ENCODE peak calls at places on chromosome 18, in nine cellular contexts. Y, J, W, D, F, N, T, A and K are unnamed samples.

GRCh38 chr18:6056171-6056932 is 161.0 kb upstream of the TMEM200C start:
- DNase-seq in Y (peak; percentile 69), J (no peak), W (peak; percentile 25), D (peak; percentile 57), F (no peak), N (no peak), T (no peak), A (no peak), K (no peak)

GRCh38 chr18:6487968-6488367 is 73.3 kb upstream of the L3MBTL4 start:
- DNase-seq in Y (no peak), J (no peak), W (no peak), D (no peak), F (no peak), N (no peak), T (no peak), A (no peak), K (no peak)

GRCh38 chr18:13558132-13558531 is 168.2 kb downstream of the FAM210A start:
- DNase-seq in Y (peak; percentile 17), J (peak; percentile 72), W (peak; percentile 67), D (peak; percentile 52), F (no peak), N (no peak), T (no peak), A (peak; percentile 73), K (peak; percentile 31)

GRCh38 chr18:4125246-4125938 is 329.7 kb downstream of the DLGAP1 start:
- DNase-seq in Y (peak; percentile 47), J (peak; percentile 58), W (peak; percentile 40), D (no peak), F (no peak), N (no peak), T (no peak), A (no peak), K (no peak)

GRCh38 chr18:8443505-8443904 is 165.7 kb upstream of the RAB12 start:
- DNase-seq in Y (no peak), J (no peak), W (no peak), D (no peak), F (no peak), N (no peak), T (no peak), A (no peak), K (no peak)

GRCh38 chr18:8937112-8937641 is 165.3 kb upstream of the NDUFV2 start:
- DNase-seq in Y (peak; percentile 56), J (no peak), W (no peak), D (no peak), F (no peak), N (no peak), T (no peak), A (no peak), K (no peak)

GRCh38 chr18:66749030-66749429 is 145.1 kb upstream of the CDH19 start:
- DNase-seq in Y (peak; percentile 15), J (no peak), W (peak; percentile 34), D (peak; percentile 1), F (no peak), N (no peak), T (no peak), A (no peak), K (no peak)

GRCh38 chr18:59954746-59955145 is 55.0 kb downstream of the PMAIP1 start:
- DNase-seq in Y (peak; percentile 70), J (no peak), W (no peak), D (peak; percentile 15), F (no peak), N (no peak), T (no peak), A (no peak), K (peak; percentile 84)

GRCh38 chr18:50218432-50219197 is 23.7 kb upstream of the MYO5B start:
- DNase-seq in Y (peak; percentile 10), J (no peak), W (peak; percentile 53), D (peak; percentile 45), F (no peak), N (no peak), T (no peak), A (no peak), K (peak; percentile 33)

GRCh38 chr18:27652480-27653121 is 467.5 kb upstream of the CHST9 start:
- DNase-seq in Y (no peak), J (no peak), W (no peak), D (no peak), F (no peak), N (no peak), T (no peak), A (no peak), K (no peak)

GRCh38 chr18:41858761-41859555 is 96.1 kb upstream of the PIK3C3 start:
- DNase-seq in Y (no peak), J (no peak), W (no peak), D (no peak), F (no peak), N (no peak), T (no peak), A (no peak), K (no peak)

GRCh38 chr18:45373286-45373880 is 241.9 kb upstream of the SLC14A2 start:
- DNase-seq in Y (no peak), J (no peak), W (no peak), D (no peak), F (no peak), N (no peak), T (no peak), A (no peak), K (no peak)

GRCh38 chr18:10088734-10089133 is 174.9 kb downstream of the VAPA start:
- DNase-seq in Y (no peak), J (no peak), W (no peak), D (no peak), F (no peak), N (no peak), T (no peak), A (no peak), K (no peak)

GRCh38 chr18:37409870-37410269 is 155.7 kb downstream of the CELF4 start:
- DNase-seq in Y (no peak), J (no peak), W (no peak), D (no peak), F (no peak), N (no peak), T (no peak), A (no peak), K (no peak)

GRCh38 chr18:45611943-45612342 is 3.3 kb upstream of the SLC14A2 start:
- DNase-seq in Y (no peak), J (no peak), W (no peak), D (no peak), F (no peak), N (no peak), T (no peak), A (no peak), K (no peak)

GRCh38 chr18:48775372-48776160 is 175.2 kb downstream of the SMAD7 start:
- DNase-seq in Y (no peak), J (no peak), W (no peak), D (no peak), F (no peak), N (no peak), T (no peak), A (no peak), K (no peak)

GRCh38 chr18:1806884-1807615 is 764.3 kb downstream of the METTL4 start:
- DNase-seq in Y (no peak), J (no peak), W (peak; percentile 16), D (no peak), F (no peak), N (no peak), T (no peak), A (no peak), K (no peak)

GRCh38 chr18:70044626-70045025 is 97.0 kb upstream of the CD226 start:
- DNase-seq in Y (peak; percentile 99), J (no peak), W (no peak), D (no peak), F (no peak), N (no peak), T (no peak), A (no peak), K (peak; percentile 37)
- H3K27ac ChIP-seq in Y (peak overlapping the region; percentile 88), J (no peak overlapping the region), W (no peak overlapping the region), D (no peak overlapping the region), F (no peak overlapping the region), N (no peak overlapping the region), T (no peak overlapping the region), A (no peak overlapping the region), K (no peak overlapping the region)

DNA sequence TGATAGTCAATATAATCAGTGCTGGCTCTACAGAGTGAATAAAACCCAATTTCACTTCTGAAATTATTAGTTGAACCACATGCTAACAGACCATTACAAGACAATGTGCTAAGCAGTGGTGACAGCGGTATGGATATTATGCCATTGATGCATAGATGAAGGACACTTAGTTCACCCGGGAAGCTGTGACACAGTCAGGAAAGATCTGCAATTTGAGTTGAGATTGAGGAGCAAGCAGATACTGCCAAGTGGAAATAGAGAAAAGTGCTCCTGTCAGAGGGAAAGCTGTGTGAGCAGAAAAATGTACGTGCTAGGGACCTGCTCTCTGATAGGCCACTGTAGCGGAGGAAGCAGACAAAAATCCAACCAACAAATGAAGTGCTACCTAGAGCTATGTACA is 529.5 kb upstream of the CDH2 start:
- DNase-seq in Y (no peak), J (no peak), W (no peak), D (no peak), F (no peak), N (no peak), T (no peak), A (no peak), K (no peak)
- H3K27ac ChIP-seq in Y (no peak overlapping the region), J (no peak overlapping the region), W (no peak overlapping the region), D (no peak overlapping the region), F (no peak overlapping the region), N (no peak overlapping the region), T (no peak overlapping the region), A (no peak overlapping the region), K (no peak overlapping the region)

GRCh38 chr18:22933206-22933957 is at the start of gene RBBP8:
- DNase-seq in Y (peak; percentile 71), J (peak; percentile 87), W (peak; percentile 98), D (peak; percentile 73), F (peak; percentile 16), N (peak; percentile 75), T (peak; percentile 76), A (peak; percentile 83), K (peak; percentile 58)
- H3K27ac ChIP-seq in Y (peak within 1 kb of the TSS; percentile 96), J (peak within 1 kb of the TSS; percentile 96), W (peak within 1 kb of the TSS; percentile 95), D (peak within 1 kb of the TSS; percentile 92), F (peak within 1 kb of the TSS; percentile 98), N (peak within 1 kb of the TSS; percentile 91), T (peak within 1 kb of the TSS; percentile 99), A (peak within 1 kb of the TSS; percentile 82), K (peak within 1 kb of the TSS; percentile 88)

GRCh38 chr18:32907215-32907590 is 134.4 kb upstream of the KLHL14 start:
- DNase-seq in Y (no peak), J (no peak), W (no peak), D (no peak), F (no peak), N (no peak), T (no peak), A (no peak), K (no peak)
- H3K27ac ChIP-seq in Y (no peak overlapping the region), J (no peak overlapping the region), W (no peak overlapping the region), D (no peak overlapping the region), F (no peak overlapping the region), N (no peak overlapping the region), T (no peak overlapping the region), A (no peak overlapping the region), K (no peak overlapping the region)